ENCODE peak calls at places on chromosomes 1 and 21, in six cellular contexts. N is NCI-H748 treated with DMSO at 0.1 percent for 48 hours; Z is stimulated activated effector memory CD8-positive, alpha-beta T cell treated with anti-CD3 and anti-CD28 coated beads, Interleukin-12 subunit alpha, Interleukin-12 subunit beta, amount 100 ng/mL, for 72 hours; Y is stimulated activated CD4-positive, alpha-beta T cell treated with anti-CD3 and anti-CD28 coated beads, Interleukin-15, amount 100 ng/mL, for 1 hour; C is uterus; B is left cardiac atrium. H is an unnamed sample.

GRCh38 chr1:59699227-59699847 is 115.4 kb upstream of the HOOK1 start:
- DNase-seq in N (peak), Z (no peak), Y (no peak), C (no peak), B (no peak), H (peak)

GRCh38 chr1:228181635-228182034 is 16.0 kb downstream of the IBA57 start:
- DNase-seq in N (no peak), Z (no peak), Y (no peak), C (no peak), B (no peak), H (peak)

GRCh38 chr1:40392206-40392605 is 18.7 kb downstream of the SMAP2 start:
- DNase-seq in N (peak), Z (no peak), Y (no peak), C (no peak), B (no peak), H (no peak)

GRCh38 chr1:115239148-115239820 is 98.8 kb downstream of the NGF start:
- DNase-seq in N (no peak), Z (no peak), Y (no peak), C (no peak), B (no peak), H (no peak)

GRCh38 chr1:68346192-68346808 is 103.5 kb downstream of the RPE65 start:
- DNase-seq in N (peak), Z (no peak), Y (no peak), C (no peak), B (no peak), H (no peak)

GRCh38 chr1:246447501-246447900 is 59.6 kb downstream of the SMYD3 start:
- DNase-seq in N (no peak), Z (no peak), Y (no peak), C (no peak), B (no peak), H (no peak)

GRCh38 chr1:93029317-93029716 is 49.8 kb upstream of the MTF2 start:
- DNase-seq in N (no peak), Z (no peak), Y (no peak), C (no peak), B (no peak), H (no peak)

GRCh38 chr1:109824349-109825115 is 60.8 kb upstream of the EPS8L3 start:
- DNase-seq in N (no peak), Z (no peak), Y (no peak), C (no peak), B (no peak), H (no peak)

GRCh38 chr1:182610606-182611194 is 6.5 kb upstream of the RGS16 start:
- DNase-seq in N (no peak), Z (no peak), Y (no peak), C (no peak), B (no peak), H (no peak)

GRCh38 chr1:201447911-201448871 is 20.8 kb downstream of the PHLDA3 start:
- DNase-seq in N (peak), Z (peak), Y (peak), C (peak), B (peak), H (peak)

GRCh38 chr1:94060720-94061119 is 60.2 kb downstream of the ABCA4 start:
- DNase-seq in N (no peak), Z (no peak), Y (no peak), C (no peak), B (no peak), H (no peak)

GRCh38 chr1:27661412-27662075 is 10.4 kb downstream of the IFI6 start:
- DNase-seq in N (no peak), Z (no peak), Y (no peak), C (no peak), B (no peak), H (no peak)

GRCh38 chr1:167344605-167345385 is 124.1 kb downstream of the POU2F1 start:
- DNase-seq in N (no peak), Z (no peak), Y (no peak), C (no peak), B (no peak), H (no peak)

GRCh38 chr1:78836736-78837135 is 169.8 kb downstream of the ADGRL4 start:
- DNase-seq in N (no peak), Z (no peak), Y (no peak), C (no peak), B (no peak), H (no peak)

GRCh38 chr1:155254714-155255242 is 505 bp downstream of the ENTREP3 start:
- DNase-seq in N (no peak), Z (no peak), Y (no peak), C (peak), B (peak), H (no peak)

GRCh38 chr1:172653015-172653709 is 5.7 kb upstream of the FASLG start:
- DNase-seq in N (no peak), Z (no peak), Y (no peak), C (no peak), B (no peak), H (no peak)

GRCh38 chr1:77900687-77901293 is 12.4 kb downstream of the NEXN start:
- DNase-seq in N (peak), Z (no peak), Y (no peak), C (peak), B (no peak), H (no peak)

GRCh38 chr1:48936436-48936835 is 159.7 kb upstream of the BEND5 start:
- DNase-seq in N (no peak), Z (no peak), Y (no peak), C (no peak), B (no peak), H (no peak)

GRCh38 chr1:3697810-3698209 is 45.5 kb downstream of the TP73 start:
- DNase-seq in N (peak), Z (no peak), Y (no peak), C (no peak), B (no peak), H (peak)

GRCh38 chr1:162536511-162536910 is 25.0 kb upstream of the UAP1 start:
- DNase-seq in N (no peak), Z (no peak), Y (no peak), C (no peak), B (no peak), H (no peak)

GRCh38 chr1:180791806-180792205 is 120.9 kb upstream of the KIAA1614 start:
- DNase-seq in N (no peak), Z (no peak), Y (no peak), C (no peak), B (no peak), H (no peak)

GRCh38 chr1:92940541-92940940 is 20.7 kb downstream of the DIPK1A start:
- DNase-seq in N (no peak), Z (no peak), Y (no peak), C (no peak), B (no peak), H (no peak)

GRCh38 chr1:10644307-10645128 is 151.9 kb downstream of the CASZ1 start:
- DNase-seq in N (no peak), Z (no peak), Y (no peak), C (no peak), B (no peak), H (no peak)

GRCh38 chr1:164608651-164609057 is 49.7 kb downstream of the PBX1 start:
- DNase-seq in N (no peak), Z (no peak), Y (no peak), C (no peak), B (no peak), H (no peak)

GRCh38 chr1:219798283-219799030 is 129.9 kb downstream of the SLC30A10 start:
- DNase-seq in N (no peak), Z (no peak), Y (no peak), C (no peak), B (no peak), H (no peak)

GRCh38 chr21:46069166-46069565 is 28.7 kb upstream of the COL6A2 start:
- DNase-seq in N (no peak), Z (no peak), Y (no peak), C (no peak), B (no peak), H (no peak)

GRCh38 chr1:171841931-171842723 is 829 bp downstream of the DNM3 start:
- DNase-seq in N (no peak), Z (peak), Y (no peak), C (peak), B (peak), H (no peak)

GRCh38 chr1:46041974-46042373 is 90.5 kb downstream of the PIK3R3 start:
- DNase-seq in N (no peak), Z (no peak), Y (no peak), C (no peak), B (no peak), H (no peak)

GRCh38 chr1:104291156-104291555 is 541.5 kb downstream of the AMY1C start:
- DNase-seq in N (no peak), Z (no peak), Y (no peak), C (no peak), B (no peak), H (no peak)

GRCh38 chr1:115133440-115133839 is 44.1 kb upstream of the TSPAN2 start:
- DNase-seq in N (no peak), Z (no peak), Y (no peak), C (no peak), B (no peak), H (no peak)

GRCh38 chr1:161013591-161014513 is 7.1 kb downstream of the F11R start:
- DNase-seq in N (no peak), Z (peak), Y (peak), C (peak), B (peak), H (peak)

GRCh38 chr1:67339623-67340343 is 32.1 kb downstream of the IL12RB2 start:
- DNase-seq in N (no peak), Z (no peak), Y (no peak), C (no peak), B (no peak), H (no peak)

H was measured in Peyer's patch.